ENCODE peak calls at places on chromosome 5, in seven cellular contexts. F, G, E, O, B, D and Y are unnamed samples.

GRCh38 chr5:12292610-12293204 is 388.5 kb upstream of the CTNND2 start:
- DNase-seq in E (no peak), O (peak), F (no peak), B (peak), D (no peak), G (no peak), Y (no peak)

GRCh38 chr5:149853019-149853648 is 91.5 kb downstream of the PDE6A start:
- DNase-seq in O (peak), D (peak), G (peak), E (peak), F (peak), B (peak), Y (peak)

GRCh38 chr5:175654807-175655206 is 3.1 kb upstream of the HRH2 start:
- DNase-seq in O (no peak), F (no peak), G (peak), D (no peak), E (no peak), B (no peak), Y (no peak)

GRCh38 chr5:169765176-169765575 is 128.1 kb downstream of the DOCK2 start:
- DNase-seq in F (no peak), E (no peak), D (no peak), G (no peak), B (no peak), O (no peak), Y (no peak)

GRCh38 chr5:133565993-133566392 is 46.3 kb downstream of the FSTL4 start:
- DNase-seq in O (peak), D (no peak), E (no peak), B (peak), F (peak), G (no peak), Y (peak)

GRCh38 chr5:94830520-94830919 is 212.1 kb downstream of the SLF1 start:
- DNase-seq in B (peak), G (no peak), D (no peak), F (no peak), O (peak), E (no peak), Y (no peak)

GRCh38 chr5:83441752-83442151 is 29.8 kb upstream of the VCAN start:
- DNase-seq in F (no peak), G (no peak), E (no peak), D (no peak), O (no peak), B (no peak), Y (no peak)

GRCh38 chr5:57503433-57503832 is 20.8 kb upstream of the ACTBL2 start:
- DNase-seq in G (no peak), B (no peak), O (no peak), E (no peak), F (no peak), D (no peak), Y (peak)

GRCh38 chr5:38559427-38559826 is 3.0 kb upstream of the LIFR start:
- DNase-seq in E (no peak), D (no peak), G (no peak), B (no peak), O (no peak), F (no peak), Y (no peak)

GRCh38 chr5:411728-412127 is 31.2 kb upstream of the EXOC3 start:
- DNase-seq in B (no peak), F (no peak), O (no peak), D (no peak), G (no peak), E (no peak), Y (no peak)

GRCh38 chr5:133853972-133854371 is 114.5 kb downstream of the C5orf15 start:
- DNase-seq in B (peak), F (no peak), E (peak), O (no peak), G (no peak), D (no peak), Y (no peak)

GRCh38 chr5:114335391-114335790 is 26.5 kb upstream of the KCNN2 start:
- DNase-seq in G (no peak), D (no peak), E (no peak), B (no peak), O (no peak), F (no peak), Y (peak)

GRCh38 chr5:159184858-159185381 is 24.4 kb downstream of the RNF145 start:
- DNase-seq in B (no peak), O (peak), F (no peak), E (no peak), G (no peak), D (peak), Y (peak)

GRCh38 chr5:157253547-157253946 is 12.4 kb upstream of the CYFIP2 start:
- DNase-seq in B (peak), F (no peak), O (peak), D (no peak), E (no peak), G (peak), Y (peak)

GRCh38 chr5:606061-606460 is 6.1 kb upstream of the CEP72 start:
- DNase-seq in E (peak), O (no peak), B (no peak), F (no peak), G (no peak), D (no peak), Y (no peak)

GRCh38 chr5:11452854-11453253 is 451.4 kb downstream of the CTNND2 start:
- DNase-seq in F (no peak), E (no peak), G (no peak), B (no peak), O (no peak), D (no peak), Y (no peak)